ENCODE peak calls at places on chromosomes 7 and 10, in six cellular contexts. T, R, U, P, K and B are unnamed samples.

GRCh38 chr7:112995091-112995824 is 91.4 kb downstream of the GPR85 start:
- DNase-seq in U (no peak), T (no peak), R (no peak), P (no peak), K (no peak), B (peak; percentile 26)

GRCh38 chr10:17848646-17849045 is 39.5 kb downstream of the MRC1 start:
- DNase-seq in P (no peak), K (no peak), T (no peak), R (no peak), U (no peak), B (no peak)

GRCh38 chr10:46544989-46545791 is 11.3 kb downstream of the GPRIN2 start:
- DNase-seq in P (peak; percentile 65), R (no peak), T (no peak), U (no peak), K (peak; percentile 26), B (no peak)

GRCh38 chr10:31602541-31603244 is 283.7 kb downstream of the ZEB1 start:
- DNase-seq in T (no peak), U (no peak), R (peak; percentile 70), K (peak; percentile 54), P (peak; percentile 81), B (peak; percentile 44)

GRCh38 chr10:23096814-23097549 is 1.6 kb downstream of the MSRB2 start:
- DNase-seq in U (no peak), P (no peak), T (peak; percentile 22), K (no peak), R (peak; percentile 38), B (peak; percentile 97)

GRCh38 chr10:67697646-67698245 is 1.8 kb upstream of the CTNNA3 start:
- DNase-seq in U (peak; percentile 45), T (peak; percentile 57), K (no peak), R (peak; percentile 57), P (no peak), B (peak; percentile 66)

GRCh38 chr10:2222631-2223030 is 485.3 kb upstream of the ADARB2 start:
- DNase-seq in P (no peak), R (no peak), U (no peak), T (no peak), K (no peak), B (no peak)

GRCh38 chr7:74417419-74417971 is 36.2 kb upstream of the GTF2IRD1 start:
- DNase-seq in U (peak; percentile 15), R (peak; percentile 73), P (peak; percentile 87), T (peak; percentile 45), K (peak; percentile 69), B (peak; percentile 80)

GRCh38 chr7:134857958-134858357 is 78.5 kb downstream of the CALD1 start:
- DNase-seq in T (no peak), P (no peak), R (no peak), U (no peak), K (no peak), B (no peak)

GRCh38 chr10:126315471-126316177 is 72.7 kb downstream of the ADAM12 start:
- DNase-seq in U (no peak), R (peak; percentile 19), T (no peak), P (no peak), K (no peak), B (peak; percentile 85)

GRCh38 chr10:91226093-91226492 is 5.6 kb downstream of the PCGF5 start:
- DNase-seq in T (no peak), K (no peak), R (no peak), U (no peak), P (no peak), B (no peak)

GRCh38 chr7:82740246-82740848 is 296.8 kb upstream of the CACNA2D1 start:
- DNase-seq in T (no peak), K (peak; percentile 49), R (peak; percentile 72), P (no peak), U (peak; percentile 65), B (peak; percentile 76)

GRCh38 chr7:126005064-126005463 is 1075.4 kb upstream of the POT1 start:
- DNase-seq in K (no peak), P (no peak), R (no peak), U (no peak), T (no peak), B (no peak)

GRCh38 chr7:20331231-20331880 is 656 bp downstream of the ITGB8 start:
- DNase-seq in K (peak; percentile 53), T (peak; percentile 1), R (peak; percentile 64), U (peak; percentile 70), P (peak; percentile 87), B (peak; percentile 53)

GRCh38 chr7:85114342-85114741 is 72.5 kb downstream of the SEMA3D start:
- DNase-seq in R (peak; percentile 19), U (no peak), K (no peak), P (no peak), T (no peak), B (no peak)

GRCh38 chr7:5702876-5703571 is 78.4 kb downstream of the RNF216 start:
- DNase-seq in K (no peak), R (no peak), P (no peak), T (no peak), U (no peak), B (peak; percentile 53)

GRCh38 chr10:99966306-99966705 is 43.4 kb downstream of the DNMBP start:
- DNase-seq in P (no peak), R (peak; percentile 75), T (no peak), U (no peak), K (no peak), B (peak; percentile 66)

GRCh38 chr10:3887885-3888476 is 103.0 kb upstream of the KLF6 start:
- DNase-seq in R (peak; percentile 77), P (no peak), T (peak; percentile 32), U (no peak), K (no peak), B (peak; percentile 87)

GRCh38 chr7:101676956-101677355 is 47.9 kb upstream of the MYL10 start:
- DNase-seq in T (no peak), R (no peak), P (no peak), U (no peak), K (no peak), B (no peak)

GRCh38 chr10:92891885-92892705 is 43.8 kb downstream of the EXOC6 start:
- DNase-seq in P (no peak), T (no peak), R (peak; percentile 86), K (peak; percentile 51), U (no peak), B (peak; percentile 74)

GRCh38 chr7:139011373-139011772 is 24.5 kb downstream of the ZC3HAV1L start:
- DNase-seq in T (no peak), P (no peak), K (no peak), U (no peak), R (no peak), B (no peak)

GRCh38 chr7:26376208-26376917 is 84.7 kb downstream of the SNX10 start:
- DNase-seq in U (peak; percentile 42), R (peak; percentile 63), K (no peak), P (peak; percentile 84), T (peak; percentile 17), B (no peak)

GRCh38 chr10:78687616-78688015 is 381.1 kb upstream of the ZMIZ1 start:
- DNase-seq in T (no peak), P (no peak), U (no peak), K (no peak), R (no peak), B (no peak)

GRCh38 chr7:5380350-5381210 is 43.1 kb downstream of the TNRC18 start:
- DNase-seq in P (no peak), U (no peak), T (no peak), K (no peak), R (no peak), B (no peak)

GRCh38 chr10:11742779-11743298 is 657 bp downstream of the ECHDC3 start:
- DNase-seq in U (no peak), R (no peak), T (no peak), K (no peak), P (no peak), B (no peak)

GRCh38 chr7:102291916-102292267 is 5.2 kb downstream of the SH2B2 start:
- DNase-seq in T (no peak), P (no peak), K (no peak), R (no peak), U (no peak), B (no peak)

GRCh38 chr7:28862876-28863275 is 95.3 kb downstream of the TRIL start:
- DNase-seq in R (no peak), P (no peak), T (no peak), K (no peak), U (no peak), B (peak; percentile 14)

GRCh38 chr10:58350619-58351323 is 16.0 kb downstream of the UBE2D1 start:
- DNase-seq in T (no peak), P (no peak), K (no peak), R (no peak), U (no peak), B (peak; percentile 31)

GRCh38 chr7:47622946-47623640 is 41.2 kb upstream of the TNS3 start:
- DNase-seq in R (peak; percentile 85), U (no peak), T (no peak), K (no peak), P (no peak), B (peak; percentile 86)

GRCh38 chr10:132539431-132539839 is 1.8 kb downstream of the INPP5A start:
- DNase-seq in U (no peak), K (peak; percentile 76), R (no peak), P (peak; percentile 86), T (peak; percentile 49), B (no peak)

GRCh38 chr7:13126347-13126746 is 438.9 kb downstream of the ARL4A start:
- DNase-seq in U (no peak), P (no peak), T (no peak), R (no peak), K (no peak), B (no peak)

GRCh38 chr7:106568680-106569499 is 92.1 kb downstream of the CCDC71L start:
- DNase-seq in R (peak; percentile 24), T (no peak), K (no peak), U (no peak), P (no peak), B (no peak)

GRCh38 chr7:99267530-99268360 is 4.9 kb upstream of the MYH16 start:
- DNase-seq in T (no peak), R (peak; percentile 48), P (no peak), U (no peak), K (peak; percentile 71), B (no peak)

GRCh38 chr10:44965104-44965503 is 5.5 kb downstream of the RASSF4 start:
- DNase-seq in T (no peak), K (no peak), P (no peak), R (no peak), U (no peak), B (no peak)
- H3K4me1 ChIP-seq in T (peaks cover 2% of the 10 kb centered on the region), K (peaks cover 58% of the 10 kb centered on the region), P (peaks cover 48% of the 10 kb centered on the region), R (peaks cover 61% of the 10 kb centered on the region), U (peaks cover 62% of the 10 kb centered on the region), B (peaks cover 65% of the 10 kb centered on the region)

DNA sequence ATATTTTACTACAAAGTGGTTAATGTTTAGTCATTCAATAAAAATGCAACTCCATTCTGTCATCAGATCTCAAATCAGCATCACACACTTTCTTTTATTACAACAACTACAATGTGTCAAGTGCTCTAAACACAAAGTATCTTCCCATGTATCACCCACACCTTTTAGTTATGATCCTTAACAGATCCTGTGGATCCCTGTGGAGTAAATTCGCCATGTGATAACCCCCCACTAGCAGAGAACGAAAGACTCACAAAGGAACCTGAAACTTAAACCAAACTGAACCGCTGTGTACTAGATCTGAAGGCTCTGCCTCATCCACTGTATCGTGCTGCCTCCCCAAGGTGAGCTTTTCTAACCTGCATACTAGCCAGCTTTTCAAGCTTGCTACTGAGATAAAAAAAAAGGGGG is 1.8 kb downstream of the DPY19L1 start:
- DNase-seq in P (no peak), R (peak; percentile 67), T (peak; percentile 42), K (no peak), U (peak; percentile 84), B (peak; percentile 35)
- H3K4me3 ChIP-seq in P (no peak overlapping the region), R (no peak overlapping the region), T (peak overlapping the region; percentile 71), K (no peak overlapping the region), U (peak overlapping the region; percentile 77), B (peak overlapping the region; percentile 93)

GRCh38 chr7:45391618-45392451 is 182.3 kb upstream of the ADCY1 start:
- DNase-seq in U (no peak), P (no peak), K (no peak), T (no peak), R (no peak), B (no peak)
- H3K9me3 ChIP-seq in U (no peaks in the 10 kb centered on the region), P (peaks cover 18% of the 10 kb centered on the region), K (peaks cover 7% of the 10 kb centered on the region), T (peaks cover 11% of the 10 kb centered on the region), R (no peaks in the 10 kb centered on the region), B (no peaks in the 10 kb centered on the region)

GRCh38 chr10:95552680-95553342 is 8.4 kb downstream of the SORBS1 start:
- DNase-seq in P (no peak), U (no peak), K (no peak), R (no peak), T (no peak), B (no peak)
- H3K4me1 ChIP-seq in P (no peaks in the 10 kb centered on the region), U (no peaks in the 10 kb centered on the region), K (peaks cover 15% of the 10 kb centered on the region), R (no peaks in the 10 kb centered on the region), T (no peaks in the 10 kb centered on the region), B (peaks cover 20% of the 10 kb centered on the region)